ENCODE peak calls at places on chromosomes 16 and 17, in four cellular contexts. H is IMR-90, C is Peyer's patch, P is PC-9. S is an unnamed sample.

GRCh38 chr16:20610192-20610891 is 34.2 kb upstream of the ACSM2B start:
- DNase-seq in H (no peak), C (no peak), P (no peak), S (no peak)

GRCh38 chr17:12666718-12667117 is 1.0 kb downstream of the MYOCD start:
- DNase-seq in P (no peak), H (no peak), C (no peak), S (no peak)

GRCh38 chr16:69542974-69543373 is 22.8 kb upstream of the NFAT5 start:
- DNase-seq in P (no peak), H (peak; percentile 40), C (no peak), S (peak; percentile 42)

GRCh38 chr17:40111221-40112128 is 10.3 kb upstream of the MSL1 start:
- DNase-seq in P (peak; percentile 71), C (peak; percentile 93), H (peak; percentile 97), S (peak; percentile 88)

GRCh38 chr16:16021988-16022682 is 72.7 kb downstream of the ABCC1 start:
- DNase-seq in P (peak; percentile 96), C (peak; percentile 92), H (peak; percentile 97), S (peak; percentile 93)

GRCh38 chr17:70521821-70522256 is 352.5 kb downstream of the KCNJ2 start:
- DNase-seq in H (peak; percentile 24), C (peak; percentile 55), P (no peak), S (no peak)

GRCh38 chr16:86946396-86946795 is 368.0 kb downstream of the FOXL1 start:
- DNase-seq in P (no peak), H (peak; percentile 34), C (no peak), S (no peak)

GRCh38 chr16:73949574-73950348 is 346.9 kb upstream of the PSMD7 start:
- DNase-seq in C (no peak), H (peak; percentile 83), P (peak; percentile 66), S (peak; percentile 73)

GRCh38 chr16:30472328-30472942 is at the start of gene ITGAL:
- DNase-seq in C (peak; percentile 91), P (no peak), H (no peak), S (peak; percentile 15)

GRCh38 chr16:64397945-64398508 is 723.8 kb downstream of the CDH11 start:
- DNase-seq in H (peak; percentile 41), C (no peak), P (no peak), S (no peak)

GRCh38 chr17:76866203-76866602 is 2.0 kb upstream of the MGAT5B start:
- DNase-seq in P (no peak), C (no peak), H (no peak), S (no peak)

GRCh38 chr16:2026461-2027023 is at the start of gene NHERF2:
- DNase-seq in C (no peak), H (no peak), P (no peak), S (no peak)

GRCh38 chr16:66741971-66742396 is 9.4 kb downstream of the DYNC1LI2 start:
- DNase-seq in H (peak; percentile 40), P (no peak), C (no peak), S (no peak)

GRCh38 chr17:9037741-9038140 is 16.4 kb downstream of the NTN1 start:
- DNase-seq in P (no peak), C (no peak), H (no peak), S (no peak)

GRCh38 chr16:55470533-55471371 is 8.2 kb upstream of the MMP2 start:
- DNase-seq in H (no peak), C (no peak), P (peak; percentile 86), S (peak; percentile 44)

GRCh38 chr16:75195811-75196790 is 10.9 kb downstream of the CTRB2 start:
- DNase-seq in H (no peak), C (no peak), P (no peak), S (no peak)

GRCh38 chr17:9116311-9116820 is 95.1 kb downstream of the NTN1 start:
- DNase-seq in C (no peak), P (no peak), H (no peak), S (no peak)

GRCh38 chr17:64502021-64502420 is 4.1 kb downstream of the DDX5 start:
- DNase-seq in H (no peak), C (no peak), P (no peak), S (no peak)

GRCh38 chr17:78041401-78042179 is 83.1 kb downstream of the TNRC6C start:
- DNase-seq in C (no peak), P (no peak), H (no peak), S (no peak)

GRCh38 chr17:66778531-66778930 is 56.4 kb upstream of the CACNG5 start:
- DNase-seq in H (no peak), C (no peak), P (no peak), S (no peak)

GRCh38 chr17:27856676-27857429 is 36.3 kb downstream of the LYRM9 start:
- DNase-seq in H (no peak), C (no peak), P (no peak), S (no peak)

GRCh38 chr17:27965224-27965623 is 72.1 kb upstream of the LYRM9 start:
- DNase-seq in C (no peak), P (no peak), H (no peak), S (no peak)

GRCh38 chr17:1590031-1590746 is 27.6 kb upstream of the PITPNA start:
- DNase-seq in C (peak; percentile 88), H (peak; percentile 90), P (peak; percentile 95), S (peak; percentile 87)

GRCh38 chr17:68437979-68438877 is 19.1 kb downstream of the WIPI1 start:
- DNase-seq in H (peak; percentile 47), C (peak; percentile 84), P (no peak), S (no peak)

GRCh38 chr17:13002761-13003453 is 14.9 kb downstream of the ELAC2 start:
- DNase-seq in P (no peak), C (peak; percentile 91), H (peak; percentile 77), S (peak; percentile 63)

GRCh38 chr17:7072406-7072805 is 7.6 kb downstream of the CLEC10A start:
- DNase-seq in C (no peak), P (no peak), H (no peak), S (no peak)

GRCh38 chr16:2177561-2177960 is 18.8 kb downstream of the CASKIN1 start:
- DNase-seq in P (no peak), C (no peak), H (no peak), S (no peak)

GRCh38 chr16:10935491-10935890 is 6.8 kb downstream of the DEXI start:
- DNase-seq in P (no peak), C (no peak), H (no peak), S (no peak)

GRCh38 chr17:15185625-15185991 is 79.5 kb downstream of the PMP22 start:
- DNase-seq in P (no peak), C (no peak), H (peak; percentile 36), S (peak; percentile 33)

GRCh38 chr16:27112093-27112811 is 45.5 kb downstream of the C16orf82 start:
- DNase-seq in P (no peak), C (no peak), H (no peak), S (no peak)
- H3K4me3 ChIP-seq in P (no peak overlapping the region), C (no peak overlapping the region), H (no peak overlapping the region), S (no peak overlapping the region)

GRCh38 chr17:44386182-44386525 is 3.3 kb downstream of the ITGA2B start:
- DNase-seq in P (no peak), H (no peak), C (no peak), S (no peak)
- H3K4me3 ChIP-seq in P (peak overlapping the region; percentile 63), H (no peak overlapping the region), C (no peak overlapping the region), S (peak overlapping the region; percentile 55)

GRCh38 chr16:56988161-56988947 is 1.0 kb upstream of the NLRC5 start:
- DNase-seq in H (peak; percentile 37), P (no peak), C (peak; percentile 47), S (no peak)
- H3K4me3 ChIP-seq in H (peak overlapping the region; percentile 69), P (no peak overlapping the region), C (peak overlapping the region; percentile 83), S (no peak overlapping the region)

GRCh38 chr17:197352-197751 is 15.9 kb upstream of the DOC2B start:
- DNase-seq in C (no peak), P (no peak), H (no peak), S (no peak)
- H3K4me3 ChIP-seq in C (no peak overlapping the region), P (no peak overlapping the region), H (no peak overlapping the region), S (no peak overlapping the region)

GRCh38 chr17:50542795-50543774 is 3.9 kb upstream of the SPATA20 start:
- DNase-seq in C (peak; percentile 83), P (no peak), H (no peak), S (peak; percentile 48)
- H3K4me3 ChIP-seq in C (peak overlapping the region; percentile 58), P (no peak overlapping the region), H (no peak overlapping the region), S (no peak overlapping the region)

DNA sequence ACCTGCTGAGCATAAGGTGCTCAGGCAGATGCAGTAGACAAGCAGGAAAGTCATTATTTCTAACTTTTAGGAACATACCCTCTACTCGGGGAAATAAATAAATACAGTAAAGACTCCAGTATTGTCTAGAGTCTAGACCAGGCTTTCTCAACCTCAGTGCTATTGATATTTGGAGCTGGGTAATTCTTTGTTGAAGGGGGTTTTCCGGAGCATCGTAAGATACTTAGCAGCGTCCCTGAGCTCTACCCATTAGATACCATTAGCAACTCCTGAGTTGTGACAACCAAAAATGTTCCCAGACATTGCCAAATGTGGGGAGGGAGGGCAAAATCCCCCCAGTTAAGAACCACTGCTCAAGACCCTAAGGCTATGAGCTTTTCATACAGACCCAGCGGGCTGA is 21.1 kb downstream of the EPOP start:
- DNase-seq in H (no peak), P (no peak), C (no peak), S (no peak)
- H3K4me3 ChIP-seq in H (no peak overlapping the region), P (no peak overlapping the region), C (no peak overlapping the region), S (no peak overlapping the region)

DNA sequence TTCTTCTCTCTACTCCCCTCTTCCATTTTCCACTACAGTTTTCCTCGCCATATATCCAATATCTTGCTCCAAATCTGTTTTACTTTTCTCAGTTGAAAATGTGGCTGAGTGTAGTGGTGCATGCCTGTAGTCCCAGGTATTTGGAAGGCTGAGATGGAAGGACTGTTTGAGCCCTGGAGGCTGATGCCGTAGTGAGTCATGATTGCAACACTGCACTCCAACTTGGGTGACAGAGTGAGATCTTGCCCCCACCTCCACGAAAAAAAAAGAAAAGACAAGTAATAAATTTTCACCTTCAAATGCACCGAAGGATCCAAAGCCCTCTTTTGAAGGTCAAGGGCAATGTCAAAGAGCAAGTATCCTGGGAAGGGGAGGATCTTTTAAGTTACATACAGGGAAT is 592.3 kb downstream of the TMEM114 start:
- DNase-seq in H (no peak), P (no peak), C (no peak), S (no peak)
- H3K4me3 ChIP-seq in H (no peak overlapping the region), P (no peak overlapping the region), C (no peak overlapping the region), S (no peak overlapping the region)

GRCh38 chr16:50567651-50568050 is 19.5 kb downstream of the NKD1 start:
- DNase-seq in C (no peak), P (no peak), H (no peak), S (no peak)
- H3K4me3 ChIP-seq in C (no peak overlapping the region), P (no peak overlapping the region), H (no peak overlapping the region), S (no peak overlapping the region)

GRCh38 chr17:60169921-60170817 is 20.4 kb downstream of the CA4 start:
- DNase-seq in H (peak; percentile 41), C (peak; percentile 86), P (no peak), S (peak; percentile 46)
- H3K4me3 ChIP-seq in H (no peak overlapping the region), C (no peak overlapping the region), P (no peak overlapping the region), S (no peak overlapping the region)

S was measured in epithelial cell of esophagus.